ENCODE peak calls at places on chromosomes 7 and 10, in four cellular contexts. M, H, I and C are unnamed samples.
A peak's percentile ranks its signal among the peaks of the same experiment; 100 is the strongest.

GRCh38 chr10:98556061-98556460 is 109.3 kb upstream of the HPS1 start:
- DNase-seq in I (no peak), H (no peak), M (no peak), C (no peak)

GRCh38 chr10:31194986-31195385 is 124.0 kb upstream of the ZEB1 start:
- DNase-seq in H (no peak), M (no peak), I (no peak), C (no peak)

GRCh38 chr10:98478430-98479222 is 31.9 kb upstream of the HPS1 start:
- DNase-seq in M (no peak), H (no peak), I (no peak), C (no peak)

GRCh38 chr7:36758879-36759278 is 34.6 kb upstream of the AOAH start:
- DNase-seq in H (no peak), M (no peak), I (no peak), C (no peak)

GRCh38 chr7:53119514-53119933 is 84.1 kb downstream of the POM121L12 start:
- DNase-seq in M (no peak), I (no peak), H (no peak), C (no peak)

GRCh38 chr10:79293841-79294705 is 53.2 kb upstream of the PPIF start:
- DNase-seq in I (no peak), M (no peak), H (no peak), C (no peak)

GRCh38 chr10:114735946-114736345 is 77.9 kb upstream of the ABLIM1 start:
- DNase-seq in I (no peak), M (no peak), H (no peak), C (no peak)

GRCh38 chr10:110784198-110784597 is 87.5 kb upstream of the PDCD4 start:
- DNase-seq in H (no peak), M (no peak), I (no peak), C (no peak)

GRCh38 chr7:139117599-139118233 is 8.2 kb upstream of the ZC3HAV1 start:
- DNase-seq in M (no peak), I (no peak), H (no peak), C (no peak)

GRCh38 chr10:3389093-3389492 is 216.5 kb upstream of the PITRM1 start:
- DNase-seq in M (no peak), I (no peak), H (no peak), C (no peak)

GRCh38 chr10:103820101-103821062 is 35.0 kb downstream of the SH3PXD2A start:
- DNase-seq in H (no peak), M (peak; percentile 85), I (no peak), C (peak; percentile 87)

GRCh38 chr7:83001362-83002040 is 161.2 kb downstream of the PCLO start:
- DNase-seq in M (no peak), I (no peak), H (no peak), C (no peak)

GRCh38 chr7:127582361-127582760 is 3.0 kb downstream of the GCC1 start:
- DNase-seq in H (no peak), M (peak; percentile 72), I (no peak), C (peak; percentile 83)

GRCh38 chr10:104274762-104275721 is 6.1 kb downstream of the GSTO2 start:
- DNase-seq in I (peak; percentile 57), M (peak; percentile 39), H (peak; percentile 55), C (no peak)

GRCh38 chr7:69781412-69781846 is 183.2 kb downstream of the AUTS2 start:
- DNase-seq in H (no peak), M (peak; percentile 62), I (no peak), C (no peak)

GRCh38 chr7:27723086-27723485 is 16.9 kb upstream of the TAX1BP1 start:
- DNase-seq in H (no peak), I (no peak), M (no peak), C (no peak)

GRCh38 chr7:157497744-157498541 is 161.1 kb downstream of the DNAJB6 start:
- DNase-seq in M (no peak), I (no peak), H (no peak), C (no peak)

GRCh38 chr7:16649196-16649595 is 3.2 kb downstream of the BZW2 start:
- DNase-seq in I (no peak), H (no peak), M (no peak), C (no peak)

GRCh38 chr7:52711951-52712350 is 323.5 kb upstream of the POM121L12 start:
- DNase-seq in M (no peak), I (no peak), H (no peak), C (no peak)

GRCh38 chr10:118840071-118840775 is 85.5 kb upstream of the CACUL1 start:
- DNase-seq in I (peak; percentile 28), H (peak; percentile 76), M (no peak), C (no peak)

GRCh38 chr10:125441151-125441550 is 241.8 kb downstream of the TEX36 start:
- DNase-seq in H (no peak), M (no peak), I (no peak), C (no peak)

GRCh38 chr10:111233439-111233838 is 156.6 kb downstream of the ADRA2A start:
- DNase-seq in M (no peak), H (no peak), I (no peak), C (no peak)

GRCh38 chr7:36272567-36273269 is 116.9 kb upstream of the ANLN start:
- DNase-seq in H (no peak), I (no peak), M (no peak), C (no peak)

GRCh38 chr7:108418941-108419340 is 37.3 kb downstream of the NRCAM start:
- DNase-seq in H (no peak), M (no peak), I (no peak), C (no peak)

GRCh38 chr7:55441668-55442305 is 76.7 kb downstream of the LANCL2 start:
- DNase-seq in I (no peak), M (no peak), H (no peak), C (no peak)

GRCh38 chr7:4681922-4682620 is at the start of gene FOXK1:
- DNase-seq in M (peak; percentile 82), H (peak; percentile 80), I (peak; percentile 84), C (peak; percentile 76)

GRCh38 chr7:113289140-113289740 is 170.9 kb upstream of the SMIM30 start:
- DNase-seq in M (no peak), H (no peak), I (no peak), C (no peak)

GRCh38 chr7:31917256-31917655 is 153.0 kb downstream of the PDE1C start:
- DNase-seq in M (no peak), I (no peak), H (no peak), C (no peak)

GRCh38 chr7:139079861-139080260 is 29.7 kb downstream of the ZC3HAV1 start:
- DNase-seq in I (no peak), M (no peak), H (no peak), C (no peak)

GRCh38 chr10:28314211-28314610 is 11.3 kb upstream of the MPP7 start:
- DNase-seq in M (no peak), I (no peak), H (no peak), C (no peak)

GRCh38 chr10:51297438-51297837 is 223.2 kb downstream of the PRKG1 start:
- DNase-seq in H (no peak), I (no peak), M (no peak), C (no peak)

GRCh38 chr7:51635801-51636200 is 319.2 kb upstream of the COBL start:
- DNase-seq in H (no peak), I (no peak), M (no peak), C (no peak)